ENCODE peak calls at places on chromosomes 12 and 14, in six cellular contexts. F is left ventricle myocardium inferior, A is cardiac muscle cell, L is fibroblast of mammary gland, H is left lung, O is neural crest cell. X is an unnamed sample.

GRCh38 chr14:36822671-36823070 is 161.0 kb downstream of the PAX9 start:
- DNase-seq in F (no peak), A (no peak), L (no peak), H (no peak), O (no peak), X (no peak)

GRCh38 chr12:127245009-127245408 is 1022.0 kb upstream of the TMEM132C start:
- DNase-seq in F (no peak), A (no peak), L (peak; percentile 70), H (no peak), O (no peak), X (no peak)

GRCh38 chr12:47941475-47942326 is 21.7 kb upstream of the TMEM106C start:
- DNase-seq in F (no peak), A (no peak), L (no peak), H (no peak), O (no peak), X (no peak)

GRCh38 chr12:34275129-34275528 is 252.8 kb downstream of the ALG10 start:
- DNase-seq in F (no peak), A (no peak), L (no peak), H (peak; percentile 22), O (no peak), X (no peak)

GRCh38 chr12:19757317-19757877 is 318.1 kb downstream of the AEBP2 start:
- DNase-seq in F (no peak), A (peak; percentile 27), L (peak; percentile 63), H (no peak), O (no peak), X (no peak)

GRCh38 chr12:132456186-132456943 is 33.6 kb upstream of the FBRSL1 start:
- DNase-seq in F (no peak), A (no peak), L (no peak), H (peak; percentile 54), O (no peak), X (no peak)

GRCh38 chr14:75053396-75054289 is 2.4 kb upstream of the MLH3 start:
- DNase-seq in F (no peak), A (no peak), L (peak; percentile 78), H (no peak), O (no peak), X (no peak)

GRCh38 chr12:57765003-57765697 is 1.7 kb downstream of the CYP27B1 start:
- DNase-seq in F (peak; percentile 34), A (peak; percentile 36), L (no peak), H (peak; percentile 86), O (no peak), X (peak; percentile 49)

GRCh38 chr14:86052868-86053267 is 522.9 kb downstream of the FLRT2 start:
- DNase-seq in F (no peak), A (no peak), L (no peak), H (no peak), O (no peak), X (no peak)

GRCh38 chr14:58821421-58821820 is 183.7 kb downstream of the DACT1 start:
- DNase-seq in F (no peak), A (no peak), L (no peak), H (no peak), O (no peak), X (no peak)

GRCh38 chr12:99915251-99916082 is 69.3 kb downstream of the ANKS1B start:
- DNase-seq in F (no peak), A (no peak), L (peak; percentile 80), H (no peak), O (no peak), X (no peak)

GRCh38 chr12:117054279-117054678 is 44.9 kb downstream of the TESC start:
- DNase-seq in F (no peak), A (no peak), L (no peak), H (peak; percentile 46), O (no peak), X (no peak)

GRCh38 chr14:39154594-39155189 is 15.4 kb downstream of the TRAPPC6B start:
- DNase-seq in F (no peak), A (no peak), L (no peak), H (no peak), O (no peak), X (no peak)

DNA sequence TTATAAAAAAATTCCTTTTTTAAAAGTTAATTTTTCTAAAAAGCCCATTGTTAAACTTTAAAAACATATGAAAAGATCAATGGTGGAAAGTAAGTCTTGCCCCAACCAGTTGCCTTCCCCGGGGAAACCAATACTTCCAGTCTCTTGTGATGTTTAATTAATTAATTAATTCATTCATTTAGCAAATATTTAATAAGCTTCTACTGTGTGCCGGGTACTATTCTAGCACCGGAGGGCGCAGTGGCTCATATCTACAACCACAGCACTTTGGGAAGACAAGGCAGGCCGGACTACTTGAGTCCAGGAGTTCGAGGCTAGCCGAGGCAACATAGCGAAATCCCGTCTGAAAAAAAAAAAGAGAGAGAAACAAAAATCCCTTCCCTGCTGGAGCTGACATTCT is 87.4 kb downstream of the HECTD4 start:
- DNase-seq in F (no peak), A (no peak), L (peak; percentile 34), H (no peak), O (no peak), X (peak; percentile 13)
- TF ChIP-seq CTCF in F (peak; percentile 10), A (peak; percentile 13), L (peak; percentile 32), H (no peak), O (no peak), X (peak; percentile 3)

GRCh38 chr12:26088999-26089398 is 35.8 kb downstream of the BHLHE41 start:
- DNase-seq in F (no peak), A (no peak), L (no peak), H (no peak), O (no peak), X (no peak)
- TF ChIP-seq CTCF in F (no peak), A (no peak), L (no peak), H (no peak), O (no peak), X (no peak)

GRCh38 chr12:27988594-27989233 is 16.2 kb upstream of the PTHLH start:
- DNase-seq in F (no peak), A (no peak), L (no peak), H (no peak), O (no peak), X (no peak)
- TF ChIP-seq CTCF in F (no peak), A (no peak), L (no peak), H (no peak), O (no peak), X (no peak)

GRCh38 chr12:28582687-28583376 is 392.6 kb downstream of the CCDC91 start:
- DNase-seq in F (no peak), A (no peak), L (no peak), H (no peak), O (no peak), X (peak; percentile 28)

GRCh38 chr12:28585146-28585545 is 394.9 kb downstream of the CCDC91 start:
- DNase-seq in F (no peak), A (no peak), L (no peak), H (no peak), O (no peak), X (no peak)

GRCh38 chr12:28578833-28579252 is 388.6 kb downstream of the CCDC91 start:
- DNase-seq in F (no peak), A (no peak), L (peak; percentile 46), H (no peak), O (no peak), X (no peak)

GRCh38 chr12:28586481-28586880 is 396.2 kb downstream of the CCDC91 start:
- DNase-seq in F (no peak), A (no peak), L (no peak), H (no peak), O (no peak), X (no peak)

GRCh38 chr12:28583771-28584261 is 393.6 kb downstream of the CCDC91 start:
- DNase-seq in F (no peak), A (no peak), L (peak; percentile 47), H (no peak), O (no peak), X (no peak)
- TF ChIP-seq CTCF in F (no peak), A (peak; percentile 36), L (peak; percentile 16), H (no peak), O (no peak), X (peak; percentile 52)

DNA sequence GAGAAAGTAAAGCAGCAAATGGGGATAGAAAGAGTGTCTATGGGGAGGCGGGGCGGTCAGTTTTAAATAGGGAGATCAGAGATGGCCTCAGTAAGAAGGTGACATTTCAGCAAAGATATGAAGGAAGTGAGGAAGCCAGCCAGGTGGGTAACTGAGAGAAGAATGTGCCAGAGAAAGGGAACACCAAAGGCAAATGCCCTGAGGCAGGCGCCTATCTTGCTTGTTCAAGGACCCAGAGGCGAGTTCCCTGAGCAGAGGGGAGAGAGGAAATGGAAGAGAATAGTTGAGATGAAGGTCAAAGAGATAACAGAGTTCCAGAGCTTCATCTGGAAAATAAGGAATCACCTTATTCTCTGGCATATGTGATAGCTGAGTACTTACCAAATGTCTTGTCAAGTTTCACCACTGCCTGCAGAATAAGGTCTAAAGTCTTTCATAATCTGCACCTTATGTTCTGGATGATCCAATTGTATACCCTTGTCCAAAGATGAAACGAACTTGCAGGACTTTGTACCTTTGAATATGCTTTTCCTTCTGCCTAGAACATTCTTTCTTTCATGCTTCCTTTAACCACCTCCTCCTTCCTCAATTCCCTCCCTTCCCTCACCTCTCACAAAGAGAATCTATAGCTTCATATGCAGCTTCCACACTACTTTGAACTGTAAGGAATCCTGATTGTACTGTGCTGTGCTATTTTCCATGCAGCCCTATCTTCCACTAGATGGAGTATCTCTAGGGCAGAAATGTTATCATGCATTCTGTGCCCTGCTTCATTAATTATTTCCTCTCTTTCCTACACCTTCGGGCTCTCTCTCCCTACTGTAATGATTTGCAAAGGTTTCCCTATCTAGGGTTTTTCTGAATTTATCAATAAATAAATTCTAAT is 38.5 kb downstream of the GNPTAB start:
- DNase-seq in F (no peak), A (no peak), L (peak; percentile 6), H (no peak), O (no peak), X (no peak)
- TF ChIP-seq CTCF in F (peak; percentile 45), A (peak; percentile 38), L (peak; percentile 40), H (no peak), O (no peak), X (peak; percentile 44)

DNA sequence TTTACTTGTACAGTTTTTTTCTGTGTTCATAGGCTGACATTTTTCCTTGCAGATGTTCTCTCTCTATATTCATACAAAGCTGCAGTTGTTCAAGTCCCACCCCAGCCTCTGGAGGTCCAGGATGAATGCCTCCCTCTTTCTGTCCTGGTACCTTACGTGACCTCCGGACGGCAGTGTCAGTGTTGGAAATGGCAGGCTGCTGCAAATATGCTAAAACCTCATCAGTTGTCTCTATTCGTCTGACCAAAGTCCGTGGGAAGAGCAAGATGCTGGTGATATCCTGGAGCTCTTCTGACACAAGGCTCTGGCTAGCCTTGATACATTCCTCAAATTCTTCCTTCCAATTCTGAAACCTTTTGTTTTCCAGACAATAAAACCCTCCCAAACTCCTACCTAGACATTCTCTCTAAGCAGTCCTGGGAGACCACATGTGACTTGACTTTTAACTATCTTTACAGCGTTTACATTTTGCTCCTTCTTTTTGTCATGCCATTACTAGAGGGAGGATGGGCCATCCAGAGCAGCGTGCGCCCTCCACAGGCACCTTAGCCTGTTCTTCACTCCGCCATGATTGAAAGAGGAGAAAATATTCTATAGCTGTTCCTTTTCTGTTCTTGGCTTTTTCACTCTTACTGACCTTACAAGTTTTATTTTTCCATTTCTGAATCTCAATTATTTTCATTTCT is 143.6 kb downstream of the RGS6 start:
- DNase-seq in F (no peak), A (no peak), L (no peak), H (no peak), O (no peak), X (no peak)
- TF ChIP-seq CTCF in F (no peak), A (no peak), L (no peak), H (no peak), O (no peak), X (no peak)

X was measured in BE2C.